ENCODE peak calls at places on chromosome 21, in ten cellular contexts. C, K, D, B, U, H, S, I, R and T are unnamed samples.

GRCh38 chr21:46071082-46071481 is 26.8 kb upstream of the COL6A2 start:
- DNase-seq in C (no peak), K (no peak), D (peak; percentile 14), B (no peak), U (peak; percentile 27), H (peak; percentile 20), S (no peak), I (no peak), R (no peak), T (peak; percentile 76)

GRCh38 chr21:23452384-23453083 is 2154.7 kb downstream of the MRPL39 start:
- DNase-seq in C (no peak), K (no peak), D (no peak), B (peak; percentile 36), U (no peak), H (no peak), S (no peak), I (no peak), R (no peak), T (no peak)

GRCh38 chr21:23686737-23687136 is 1920.5 kb downstream of the MRPL39 start:
- DNase-seq in C (no peak), K (no peak), D (no peak), B (no peak), U (no peak), H (no peak), S (no peak), I (no peak), R (no peak), T (no peak)

GRCh38 chr21:15309022-15309590 is 244.3 kb upstream of the NRIP1 start:
- DNase-seq in C (no peak), K (no peak), D (no peak), B (no peak), U (no peak), H (no peak), S (no peak), I (no peak), R (peak; percentile 60), T (no peak)

GRCh38 chr21:40923361-40923760 is 76.4 kb upstream of the DSCAM start:
- DNase-seq in C (peak; percentile 9), K (no peak), D (no peak), B (peak; percentile 6), U (no peak), H (no peak), S (no peak), I (no peak), R (no peak), T (no peak)

GRCh38 chr21:32314806-32315205 is 16.2 kb downstream of the MRAP start:
- DNase-seq in C (no peak), K (no peak), D (no peak), B (no peak), U (no peak), H (no peak), S (no peak), I (no peak), R (no peak), T (no peak)

GRCh38 chr21:33374080-33374873 is 28.9 kb upstream of the IFNGR2 start:
- DNase-seq in C (peak; percentile 53), K (no peak), D (peak; percentile 46), B (peak; percentile 61), U (no peak), H (no peak), S (peak; percentile 82), I (peak; percentile 65), R (peak; percentile 35), T (no peak)

GRCh38 chr21:27564684-27565280 is 597.9 kb upstream of the ADAMTS5 start:
- DNase-seq in C (no peak), K (no peak), D (peak; percentile 46), B (peak; percentile 24), U (no peak), H (no peak), S (peak; percentile 71), I (peak; percentile 56), R (peak; percentile 20), T (no peak)

GRCh38 chr21:23093259-23093658 is 2095.1 kb downstream of the NCAM2 start:
- DNase-seq in C (no peak), K (no peak), D (no peak), B (no peak), U (no peak), H (no peak), S (no peak), I (no peak), R (no peak), T (no peak)

GRCh38 chr21:33974513-33975468 is 59.2 kb upstream of the ATP5PO start:
- DNase-seq in C (no peak), K (no peak), D (no peak), B (no peak), U (no peak), H (no peak), S (no peak), I (no peak), R (no peak), T (no peak)

GRCh38 chr21:24895885-24896734 is 711.2 kb downstream of the MRPL39 start:
- DNase-seq in C (no peak), K (no peak), D (no peak), B (peak; percentile 5), U (no peak), H (no peak), S (peak; percentile 2), I (no peak), R (peak; percentile 37), T (no peak)

GRCh38 chr21:26546698-26547097 is 26.4 kb downstream of the CYYR1 start:
- DNase-seq in C (peak; percentile 30), K (no peak), D (no peak), B (no peak), U (peak; percentile 79), H (peak; percentile 51), S (no peak), I (no peak), R (no peak), T (no peak)

GRCh38 chr21:45562401-45562800 is 20.2 kb upstream of the SLC19A1 start:
- DNase-seq in C (no peak), K (no peak), D (no peak), B (no peak), U (no peak), H (no peak), S (peak; percentile 19), I (no peak), R (no peak), T (no peak)

DNA sequence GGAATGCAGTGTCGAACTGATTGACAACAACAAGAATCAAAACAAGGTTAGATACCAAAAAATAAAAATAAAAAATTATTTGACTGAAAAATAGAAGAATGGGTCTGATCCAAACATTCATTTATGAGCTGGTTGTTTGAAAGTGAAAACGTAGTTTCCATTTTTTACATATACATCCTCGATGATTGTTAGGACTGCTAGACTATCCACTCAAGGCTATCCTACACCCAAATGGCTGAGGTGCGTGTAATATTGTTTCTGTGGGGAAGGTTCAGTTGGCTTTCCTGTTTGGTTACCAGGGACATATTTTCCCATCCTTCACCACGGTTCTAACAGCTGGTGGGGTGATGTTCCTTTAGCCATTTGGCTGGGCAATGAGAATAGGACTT is 66.2 kb downstream of the MAP3K7CL start:
- DNase-seq in C (no peak), K (no peak), D (no peak), B (no peak), U (no peak), H (no peak), S (no peak), I (no peak), R (no peak), T (no peak)
- H3K4me3 ChIP-seq in C (no peak overlapping the region), K (no peak overlapping the region), D (no peak overlapping the region), B (peak overlapping the region; percentile 52), U (no peak overlapping the region), H (no peak overlapping the region), S (no peak overlapping the region), I (no peak overlapping the region), R (no peak overlapping the region), T (no peak overlapping the region)

GRCh38 chr21:43720539-43721224 is 1.8 kb downstream of the PDXK start:
- DNase-seq in C (no peak), K (no peak), D (no peak), B (no peak), U (no peak), H (no peak), S (no peak), I (no peak), R (no peak), T (peak; percentile 85)

GRCh38 chr21:43719748-43720538 is 1.0 kb downstream of the PDXK start:
- DNase-seq in C (no peak), K (no peak), D (no peak), B (no peak), U (peak; percentile 91), H (peak; percentile 69), S (no peak), I (no peak), R (no peak), T (no peak)

GRCh38 chr21:43723648-43724047 is 4.7 kb downstream of the PDXK start:
- DNase-seq in C (no peak), K (no peak), D (no peak), B (no peak), U (no peak), H (no peak), S (no peak), I (no peak), R (no peak), T (no peak)

GRCh38 chr21:43721225-43721605 is 2.3 kb downstream of the PDXK start:
- DNase-seq in C (no peak), K (no peak), D (no peak), B (no peak), U (no peak), H (no peak), S (no peak), I (no peak), R (no peak), T (peak; percentile 86)

GRCh38 chr21:43721939-43722338 is 3.0 kb downstream of the PDXK start:
- DNase-seq in C (no peak), K (no peak), D (no peak), B (no peak), U (no peak), H (no peak), S (no peak), I (no peak), R (no peak), T (no peak)
- H3K4me3 ChIP-seq in C (no peak overlapping the region), K (no peak overlapping the region), D (no peak overlapping the region), B (no peak overlapping the region), U (no peak overlapping the region), H (no peak overlapping the region), S (no peak overlapping the region), I (no peak overlapping the region), R (no peak overlapping the region), T (no peak overlapping the region)

DNA sequence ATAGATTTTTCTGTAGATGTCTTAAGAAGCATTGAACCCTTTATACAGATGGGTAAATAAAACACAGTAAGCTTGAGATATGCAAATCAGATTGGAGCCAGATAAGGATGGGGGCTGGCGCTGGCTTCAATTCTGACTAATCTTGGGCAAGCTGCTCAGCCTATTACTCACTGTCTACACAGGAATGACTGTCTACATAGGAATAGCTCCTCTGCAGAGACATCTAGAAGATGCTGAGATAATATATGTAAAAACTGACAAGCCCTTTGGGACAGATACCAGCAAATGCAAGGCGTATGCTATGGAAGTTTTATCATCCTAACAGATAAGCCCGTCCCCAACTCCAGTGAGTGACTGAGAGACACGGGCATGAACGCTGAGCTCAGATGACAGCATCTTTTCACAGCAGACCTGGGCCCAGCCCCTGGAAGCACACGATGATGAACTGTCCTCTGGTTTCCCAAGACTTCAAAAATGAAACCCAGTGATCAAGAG is 1.7 kb downstream of the CLDN14 start:
- DNase-seq in C (no peak), K (peak; percentile 68), D (no peak), B (peak; percentile 63), U (peak; percentile 24), H (no peak), S (peak; percentile 68), I (peak; percentile 71), R (peak; percentile 96), T (no peak)
- H3K4me3 ChIP-seq in C (no peak overlapping the region), K (no peak overlapping the region), D (no peak overlapping the region), B (no peak overlapping the region), U (no peak overlapping the region), H (no peak overlapping the region), S (no peak overlapping the region), I (no peak overlapping the region), R (peak overlapping the region; percentile 6), T (no peak overlapping the region)

GRCh38 chr21:28833181-28833580 is 159.5 kb downstream of the LTN1 start:
- DNase-seq in C (no peak), K (no peak), D (no peak), B (no peak), U (no peak), H (no peak), S (no peak), I (no peak), R (no peak), T (no peak)
- H3K4me3 ChIP-seq in C (no peak overlapping the region), K (no peak overlapping the region), D (no peak overlapping the region), B (no peak overlapping the region), U (no peak overlapping the region), H (no peak overlapping the region), S (no peak overlapping the region), I (no peak overlapping the region), R (no peak overlapping the region), T (no peak overlapping the region)